ENCODE peak calls at places on chromosomes 5 and 9, in nine cellular contexts. Y is GM12878, V is K562, G is A549, J is endothelial cell of umbilical vein, B is HCT116, C is SK-N-SH, Z is HepG2, U is H1. S is an unnamed sample.

GRCh38 chr5:32030686-32031478 is 143.2 kb downstream of the GOLPH3 start:
- DNase-seq in G (no peak), V (no peak), B (no peak), U (no peak), J (no peak), Z (no peak), C (no peak), Y (no peak), S (no peak)

GRCh38 chr5:179345429-179346321 is at the start of gene ADAMTS2:
- DNase-seq in U (no peak), J (no peak), B (no peak), V (peak), Y (no peak), C (peak), Z (no peak), G (no peak), S (peak)

GRCh38 chr5:126394211-126394828 is 28.9 kb upstream of the GRAMD2B start:
- DNase-seq in U (no peak), J (no peak), Z (no peak), G (no peak), C (no peak), V (no peak), Y (no peak), B (no peak), S (no peak)

GRCh38 chr9:112007575-112008240 is 111.1 kb downstream of the UGCG start:
- DNase-seq in V (no peak), C (no peak), G (no peak), Z (no peak), J (no peak), U (no peak), Y (no peak), B (peak), S (no peak)

GRCh38 chr5:35129921-35130485 is 82.3 kb upstream of the AGXT2 start:
- DNase-seq in Y (peak), V (no peak), B (no peak), G (no peak), Z (no peak), J (no peak), U (no peak), C (no peak), S (no peak)

GRCh38 chr5:677131-678101 is 15.7 kb downstream of the TPPP start:
- DNase-seq in V (no peak), Y (no peak), U (no peak), J (no peak), G (no peak), Z (no peak), B (no peak), C (no peak), S (no peak)

GRCh38 chr9:34381323-34381722 is 4.6 kb upstream of the MYORG start:
- DNase-seq in V (no peak), B (no peak), Y (no peak), Z (no peak), U (no peak), G (no peak), J (no peak), C (no peak), S (no peak)

GRCh38 chr5:16457451-16457850 is 8.1 kb downstream of the ZNF622 start:
- DNase-seq in G (no peak), B (no peak), C (no peak), J (peak), Y (no peak), V (no peak), U (no peak), Z (no peak), S (no peak)

GRCh38 chr5:88813244-88813643 is 69.7 kb downstream of the MEF2C start:
- DNase-seq in U (no peak), J (no peak), G (no peak), B (no peak), Y (no peak), V (no peak), C (no peak), Z (no peak), S (no peak)

GRCh38 chr5:55492449-55492848 is 42.3 kb downstream of the PLPP1 start:
- DNase-seq in U (no peak), C (no peak), V (no peak), J (no peak), B (no peak), G (no peak), Z (no peak), Y (no peak), S (no peak)

GRCh38 chr5:109485030-109485429 is 75.3 kb upstream of the PJA2 start:
- DNase-seq in G (no peak), U (no peak), B (no peak), C (peak), V (peak), J (peak), Y (no peak), Z (peak), S (no peak)

GRCh38 chr9:108609227-108609894 is 246.4 kb downstream of the ACTL7B start:
- DNase-seq in Z (no peak), G (no peak), V (no peak), U (no peak), Y (no peak), J (no peak), B (no peak), C (no peak), S (no peak)

GRCh38 chr5:6554812-6555211 is 78.0 kb downstream of the NSUN2 start:
- DNase-seq in G (no peak), Z (no peak), V (no peak), J (peak), Y (no peak), B (no peak), U (no peak), C (no peak), S (no peak)

GRCh38 chr9:137724818-137725240 is 106.0 kb downstream of the EHMT1 start:
- DNase-seq in V (no peak), B (no peak), G (no peak), Z (no peak), Y (no peak), J (no peak), C (no peak), U (no peak), S (no peak)

GRCh38 chr9:36738318-36738975 is 165.8 kb downstream of the MELK start:
- DNase-seq in J (no peak), C (no peak), Y (no peak), B (peak), U (no peak), G (peak), V (no peak), Z (no peak), S (no peak)

GRCh38 chr5:158020555-158021418 is 161.8 kb upstream of the CLINT1 start:
- DNase-seq in V (no peak), U (no peak), G (no peak), C (no peak), Z (no peak), J (no peak), B (no peak), Y (no peak), S (no peak)

GRCh38 chr9:136314944-136315343 is 11.1 kb upstream of the CCDC187 start:
- DNase-seq in Z (no peak), B (no peak), G (no peak), Y (no peak), J (no peak), V (no peak), U (no peak), C (no peak), S (no peak)

GRCh38 chr5:59724482-59725392 is 168.8 kb downstream of the PDE4D start:
- DNase-seq in U (no peak), G (peak), Z (peak), B (peak), Y (no peak), J (peak), V (peak), C (peak), S (peak)

GRCh38 chr9:95508968-95509850 is 7.6 kb downstream of the PTCH1 start:
- DNase-seq in Z (peak), Y (peak), U (peak), B (peak), C (peak), V (peak), G (peak), J (peak), S (peak)

GRCh38 chr5:132473608-132474007 is 17.0 kb downstream of the IRF1 start:
- DNase-seq in B (no peak), G (no peak), Y (no peak), C (no peak), V (no peak), U (no peak), Z (no peak), J (no peak), S (no peak)

GRCh38 chr9:85742630-85742928 is 825 bp upstream of the AGTPBP1 start:
- DNase-seq in G (no peak), Z (no peak), V (no peak), U (no peak), Y (no peak), J (no peak), C (no peak), B (no peak), S (no peak)

GRCh38 chr9:16727452-16728127 is 142.9 kb downstream of the BNC2 start:
- DNase-seq in G (no peak), Z (no peak), V (no peak), Y (no peak), U (no peak), B (no peak), C (no peak), J (peak), S (peak)

DNA sequence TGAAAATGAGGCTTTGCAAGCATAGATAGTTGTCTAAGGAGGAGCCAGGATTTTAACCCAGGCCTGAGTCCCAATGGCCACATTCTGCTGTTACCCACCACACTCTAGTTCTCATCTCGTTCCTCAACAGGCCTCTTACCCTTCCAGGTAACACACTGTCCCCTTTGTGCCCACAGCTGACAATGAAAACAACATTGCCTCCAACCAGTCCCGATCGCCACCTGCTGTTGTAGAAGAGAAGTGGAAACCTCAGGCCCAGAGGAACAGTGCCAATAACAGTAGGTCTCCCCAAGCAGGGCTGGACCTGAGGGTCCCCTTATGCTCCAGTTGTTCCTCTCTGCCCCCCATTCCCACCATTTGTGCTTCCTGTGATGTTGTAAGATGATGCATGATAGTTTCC is 30.4 kb downstream of the AMBP start:
- DNase-seq in Z (peak), Y (no peak), V (no peak), J (peak), G (peak), C (no peak), U (no peak), B (peak), S (peak)
- TF ChIP-seq CTCF in Z (peak), Y (peak), V (peak), J (no peak), G (no peak), C (no peak), U (peak), B (peak), S (no peak)

GRCh38 chr5:52989781-52990530 is 804 bp downstream of the ITGA2 start:
- DNase-seq in Z (no peak), V (no peak), J (peak), G (peak), Y (no peak), B (peak), U (no peak), C (peak), S (no peak)
- TF ChIP-seq MAX in Z (no peak), V (no peak), J (no peak), G (peak), Y (no peak), B (no peak), U (no peak), C (no peak), S (no peak)

DNA sequence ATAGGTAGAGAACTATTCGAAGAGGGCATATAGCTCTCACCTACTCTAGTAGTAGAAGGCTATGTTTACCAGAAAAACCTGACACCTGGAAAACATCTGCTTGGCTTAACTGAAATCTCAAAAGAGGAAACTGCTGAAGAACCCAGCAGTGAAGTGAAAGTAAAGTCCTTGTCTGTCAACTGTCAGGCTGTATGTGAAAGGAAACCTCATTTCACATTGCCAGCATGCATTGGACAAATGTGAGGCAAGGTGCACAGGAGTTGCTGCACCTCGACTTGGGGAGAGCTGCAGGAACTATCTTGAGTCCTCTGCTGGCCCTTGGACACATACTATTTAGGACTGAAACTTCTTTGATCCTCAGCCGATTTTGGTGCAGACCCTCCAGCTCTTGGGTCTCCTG is 53.3 kb downstream of the NREP start:
- DNase-seq in V (no peak), B (no peak), J (no peak), Y (peak), G (no peak), C (no peak), U (no peak), Z (no peak), S (peak)
- H3K4me3 ChIP-seq in V (no peak), B (no peak), J (no peak), Y (peak), G (no peak), C (no peak), U (no peak), Z (no peak), S (peak)

DNA sequence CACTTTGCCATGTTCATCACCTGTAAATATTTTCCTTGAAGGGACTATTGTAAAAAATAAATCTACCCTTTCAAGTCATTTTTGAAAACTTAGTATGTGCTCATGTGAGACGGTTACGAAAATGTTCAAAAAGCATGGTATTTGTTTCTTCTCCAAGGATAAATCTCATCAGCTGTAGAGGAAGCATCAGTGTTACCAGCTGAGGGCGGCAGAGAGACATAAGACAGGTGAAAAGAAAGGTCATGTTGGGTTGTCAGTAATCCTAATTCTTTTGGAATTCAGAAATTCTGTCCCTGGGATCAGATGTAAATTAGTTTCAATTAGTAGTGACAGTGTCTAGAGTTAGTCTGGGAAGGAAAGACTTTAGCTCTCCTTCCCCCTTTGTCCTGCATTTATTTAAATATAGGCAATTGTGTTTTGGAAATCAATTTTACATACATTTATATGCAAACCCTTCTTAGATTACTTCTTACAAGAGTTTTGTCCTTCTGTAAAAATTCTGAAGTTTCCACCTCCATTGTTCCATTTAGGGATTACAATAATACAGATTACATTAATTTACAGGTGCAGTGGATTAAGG is 791.9 kb upstream of the CDH6 start:
- DNase-seq in B (no peak), Z (peak), C (peak), J (no peak), V (no peak), U (no peak), Y (no peak), G (no peak), S (peak)
- TF ChIP-seq CTCF in B (no peak), Z (peak), C (peak), J (no peak), V (peak), U (no peak), Y (no peak), G (peak), S (peak)

S was measured in NB4.